ENCODE peak calls at places on chromosomes 12 and 14, in eight cellular contexts. A, T, X, J, W, P, N and K are unnamed samples.
A peak's percentile ranks its signal among the peaks of the same experiment; 100 is the strongest.

GRCh38 chr12:42696424-42697149 is 107.0 kb upstream of the PRICKLE1 start:
- DNase-seq in T (peak; percentile 64), X (no peak), P (no peak), N (no peak), J (no peak), A (no peak), W (no peak), K (no peak)

GRCh38 chr14:83463500-83464098 is 1929.9 kb upstream of the SEL1L start:
- DNase-seq in N (no peak), T (peak; percentile 70), W (peak; percentile 7), A (no peak), X (peak; percentile 59), P (peak; percentile 56), J (peak; percentile 10), K (peak; percentile 12)

GRCh38 chr12:8648598-8649205 is 13.9 kb downstream of the MFAP5 start:
- DNase-seq in T (no peak), X (no peak), J (no peak), W (no peak), A (no peak), N (peak; percentile 95), P (no peak), K (no peak)

GRCh38 chr12:22276846-22277245 is 57.7 kb downstream of the ST8SIA1 start:
- DNase-seq in N (no peak), X (no peak), W (no peak), A (no peak), J (no peak), T (no peak), P (no peak), K (no peak)

GRCh38 chr14:57749267-57749666 is 116.6 kb downstream of the SLC35F4 start:
- DNase-seq in P (no peak), A (no peak), J (no peak), W (no peak), T (no peak), X (no peak), N (no peak), K (no peak)

GRCh38 chr14:65910108-65910507 is 497.6 kb downstream of the FUT8 start:
- DNase-seq in J (no peak), N (no peak), T (peak; percentile 28), X (no peak), A (peak; percentile 10), P (no peak), W (no peak), K (no peak)

GRCh38 chr12:123089631-123090353 is 61.1 kb downstream of the PITPNM2 start:
- DNase-seq in P (no peak), N (no peak), X (no peak), J (peak; percentile 61), A (peak; percentile 88), T (peak; percentile 99), W (no peak), K (peak; percentile 88)

GRCh38 chr12:101940400-101940950 is 63.1 kb downstream of the DRAM1 start:
- DNase-seq in P (no peak), T (no peak), N (no peak), A (no peak), X (no peak), J (no peak), W (no peak), K (no peak)

GRCh38 chr12:86712425-86712843 is 456.2 kb upstream of the MGAT4C start:
- DNase-seq in N (no peak), P (no peak), X (no peak), A (peak; percentile 71), J (no peak), T (peak; percentile 99), W (no peak), K (peak; percentile 41)

GRCh38 chr14:64649383-64649998 is 54.7 kb upstream of the PLEKHG3 start:
- DNase-seq in T (no peak), J (no peak), P (no peak), X (no peak), A (no peak), W (no peak), N (no peak), K (no peak)

GRCh38 chr12:113196996-113197395 is 11.5 kb downstream of the RITA1 start:
- DNase-seq in W (peak; percentile 92), J (peak; percentile 73), N (no peak), X (peak; percentile 57), P (peak; percentile 72), A (peak; percentile 94), T (peak; percentile 78), K (peak; percentile 69)

GRCh38 chr12:53789570-53789969 is 37.8 kb upstream of the CISTR start:
- DNase-seq in W (no peak), N (no peak), J (no peak), A (no peak), P (no peak), X (no peak), T (no peak), K (no peak)

GRCh38 chr12:122995503-122996187 is 15.2 kb downstream of the ARL6IP4 start:
- DNase-seq in T (no peak), X (no peak), J (no peak), N (no peak), P (no peak), W (no peak), A (no peak), K (no peak)

GRCh38 chr12:15834575-15834974 is 45.4 kb upstream of the EPS8 start:
- DNase-seq in J (no peak), X (no peak), W (no peak), N (no peak), T (no peak), A (no peak), P (no peak), K (no peak)

GRCh38 chr14:38171197-38171596 is 36.5 kb upstream of the SSTR1 start:
- DNase-seq in X (no peak), W (no peak), N (no peak), T (peak; percentile 33), A (no peak), J (no peak), P (no peak), K (no peak)

GRCh38 chr14:69504775-69505174 is 20.2 kb downstream of the PLEKHD1 start:
- DNase-seq in N (no peak), A (no peak), W (peak; percentile 79), T (no peak), P (no peak), X (no peak), J (no peak), K (no peak)

DNA sequence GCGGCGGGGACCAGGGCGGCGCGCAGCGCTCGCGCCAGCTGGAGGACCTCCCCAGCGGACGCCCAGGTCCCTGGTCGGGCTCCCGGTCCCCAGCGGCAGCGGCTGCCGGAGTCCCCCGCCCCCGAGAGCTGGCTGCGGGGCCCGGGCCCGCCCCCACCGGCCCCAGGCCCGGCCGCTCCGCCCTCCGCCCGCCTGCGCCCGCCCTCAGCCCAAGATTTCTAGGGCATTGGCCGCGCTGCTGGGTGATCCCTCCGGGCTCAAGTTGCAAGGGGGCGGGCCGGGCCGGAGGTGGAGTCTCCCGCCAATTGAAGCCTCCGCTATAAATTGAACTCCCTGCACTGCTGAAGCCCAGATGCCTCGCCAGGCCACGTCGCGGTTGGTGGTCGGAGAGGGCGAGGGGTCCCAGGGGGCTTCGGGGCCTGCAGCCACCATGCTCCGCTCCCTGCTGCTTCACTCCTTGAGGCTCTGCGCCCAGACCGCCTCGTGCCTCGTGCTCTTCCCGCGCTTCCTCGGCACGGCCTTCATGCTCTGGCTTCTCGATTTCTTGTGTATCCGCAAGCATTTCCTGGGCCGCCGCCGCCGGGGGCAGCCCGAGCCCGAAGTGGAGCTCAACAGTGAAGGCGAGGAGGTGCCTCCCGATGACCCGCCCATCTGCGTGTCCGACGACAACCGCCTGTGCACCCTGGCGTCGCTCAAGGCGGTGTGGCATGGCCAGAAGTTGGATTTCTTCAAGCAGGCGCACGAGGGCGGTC is at the start of gene DIO3:
- DNase-seq in J (no peak), W (peak; percentile 72), T (no peak), X (peak; percentile 90), P (peak; percentile 87), N (no peak), A (no peak), K (no peak)
- TF ChIP-seq USF2 in J (no peak), W (no peak), T (no peak), X (no peak), P (no peak), N (no peak), A (no peak), K (no peak)

DNA sequence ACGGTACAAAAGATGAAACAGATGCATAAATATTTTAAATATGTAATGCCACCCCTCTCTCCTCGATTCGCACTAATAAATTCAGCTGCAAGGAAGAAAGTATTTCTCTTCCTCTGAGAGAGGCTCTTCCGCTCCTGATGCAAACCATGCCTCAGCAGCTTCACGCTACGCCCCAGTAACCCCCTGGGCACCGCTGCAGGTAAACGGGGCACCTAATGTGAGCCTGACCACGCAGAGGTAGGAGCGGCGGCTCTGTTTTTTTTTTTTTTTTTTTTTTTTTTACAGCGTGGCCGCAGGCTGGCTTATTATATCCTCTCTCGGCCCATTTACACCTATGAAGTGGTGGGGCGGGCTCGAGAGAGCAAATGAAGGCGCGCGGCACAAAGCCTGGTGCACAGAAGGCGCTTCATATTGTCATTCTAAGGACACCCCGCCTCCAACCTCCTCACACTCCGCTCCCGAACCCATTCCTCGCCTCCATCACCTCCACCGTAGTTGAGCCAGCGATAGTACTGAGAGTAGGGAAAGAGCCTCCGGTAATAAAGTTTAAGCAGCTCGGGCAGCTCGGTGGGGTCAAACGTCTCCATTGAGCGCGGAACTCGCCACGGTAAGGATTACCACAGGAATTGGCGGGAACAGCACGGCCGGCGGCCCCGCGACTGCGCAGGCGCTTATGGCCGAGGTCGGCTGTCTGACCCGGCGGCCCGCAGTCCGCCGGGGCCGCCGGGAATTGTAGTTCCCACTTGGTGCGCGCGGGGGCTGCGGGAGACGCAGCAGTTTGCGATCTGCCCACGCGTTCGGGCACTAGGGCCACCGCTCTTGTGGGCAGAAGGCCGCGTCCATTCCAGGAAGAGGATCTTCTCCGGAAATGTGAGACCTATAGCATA is at the start of gene PRIM1:
- DNase-seq in P (peak; percentile 94), W (peak; percentile 96), X (peak; percentile 89), N (peak; percentile 54), A (peak; percentile 93), T (peak; percentile 66), J (peak; percentile 90), K (peak; percentile 65)
- TF ChIP-seq USF2 in P (no peak), W (no peak), X (no peak), N (no peak), A (no peak), T (no peak), J (no peak), K (no peak)

DNA sequence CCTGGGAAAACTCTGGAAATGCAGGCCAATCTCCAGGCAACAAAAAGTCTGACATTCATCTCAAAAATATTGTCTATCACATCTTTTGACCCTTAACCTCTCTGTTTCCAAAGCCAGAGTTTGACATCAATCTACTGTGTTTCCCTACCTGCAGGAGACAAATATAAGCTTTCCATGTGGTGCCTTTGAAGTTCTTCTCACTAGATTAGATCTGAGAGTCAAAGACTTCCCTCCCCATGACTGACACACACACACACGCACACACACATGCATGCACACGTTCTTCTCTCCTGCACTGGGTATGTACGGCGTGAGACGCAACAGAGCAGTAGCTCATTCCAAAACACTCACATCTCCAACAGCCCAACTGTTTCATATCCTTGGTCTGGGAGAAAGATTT is 8.1 kb upstream of the ITPR2 start:
- DNase-seq in T (no peak), J (no peak), A (no peak), X (no peak), W (no peak), P (no peak), N (no peak), K (peak; percentile 72)
- TF ChIP-seq USF2 in T (no peak), J (no peak), A (no peak), X (no peak), W (no peak), P (no peak), N (no peak), K (no peak)

DNA sequence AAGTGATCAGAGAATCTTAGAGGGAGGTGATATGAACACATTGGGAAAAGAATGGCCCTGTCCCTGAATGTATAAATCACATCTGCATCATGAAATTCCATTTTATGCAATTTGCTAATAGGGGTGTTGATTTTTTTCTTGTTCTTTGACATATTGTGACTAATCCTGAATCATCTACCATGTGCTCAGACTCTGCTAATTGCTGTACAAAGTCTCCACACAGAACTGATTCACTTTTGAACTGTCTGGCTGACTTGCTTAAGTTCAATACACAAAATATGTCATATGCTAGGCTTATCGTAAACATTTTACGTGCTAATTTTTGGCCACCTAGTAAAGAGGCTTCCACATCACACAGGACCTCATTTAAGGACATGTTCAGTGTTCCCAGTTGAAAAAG is 2.6 kb downstream of the TMEM132D start:
- DNase-seq in T (no peak), W (no peak), X (no peak), N (no peak), A (no peak), P (no peak), J (no peak), K (no peak)
- TF ChIP-seq USF2 in T (no peak), W (no peak), X (no peak), N (no peak), A (no peak), P (no peak), J (no peak), K (no peak)